ENCODE peak calls at places on chromosome 1, in five cellular contexts. F, X, Z, P and A are unnamed samples.

GRCh38 chr1:245310605-245311531 is 156.1 kb downstream of the KIF26B start:
- DNase-seq in X (peak; percentile 50), F (peak; percentile 58), P (no peak), Z (no peak), A (no peak)

GRCh38 chr1:220708244-220708643 is 18.1 kb downstream of the C1orf115 start:
- DNase-seq in F (no peak), X (no peak), P (no peak), Z (no peak), A (no peak)

GRCh38 chr1:171616586-171616985 is 5.5 kb upstream of the MYOCOS start:
- DNase-seq in P (no peak), Z (no peak), X (no peak), F (no peak), A (no peak)

GRCh38 chr1:200139661-200140250 is 112.2 kb downstream of the NR5A2 start:
- DNase-seq in Z (peak; percentile 15), X (peak; percentile 74), P (no peak), F (peak; percentile 81), A (no peak)

GRCh38 chr1:58447047-58447446 is 99.5 kb downstream of the OMA1 start:
- DNase-seq in F (no peak), P (no peak), Z (no peak), X (peak; percentile 33), A (no peak)

GRCh38 chr1:101742513-101742912 is 254.2 kb downstream of the OLFM3 start:
- DNase-seq in F (no peak), X (no peak), P (no peak), Z (no peak), A (no peak)

GRCh38 chr1:212777166-212777565 is 14.4 kb downstream of the NSL1 start:
- DNase-seq in P (no peak), Z (no peak), X (no peak), F (no peak), A (no peak)

GRCh38 chr1:67811816-67812215 is 21.5 kb downstream of the GNG12 start:
- DNase-seq in F (no peak), X (no peak), P (no peak), Z (no peak), A (no peak)

GRCh38 chr1:31441558-31441957 is 28.5 kb downstream of the SERINC2 start:
- DNase-seq in F (no peak), Z (no peak), X (no peak), P (no peak), A (no peak)
- H3K4me1 ChIP-seq in F (no peaks in the 10 kb centered on the region), Z (no peaks in the 10 kb centered on the region), X (no peaks in the 10 kb centered on the region), P (no peaks in the 10 kb centered on the region), A (no peaks in the 10 kb centered on the region)

DNA sequence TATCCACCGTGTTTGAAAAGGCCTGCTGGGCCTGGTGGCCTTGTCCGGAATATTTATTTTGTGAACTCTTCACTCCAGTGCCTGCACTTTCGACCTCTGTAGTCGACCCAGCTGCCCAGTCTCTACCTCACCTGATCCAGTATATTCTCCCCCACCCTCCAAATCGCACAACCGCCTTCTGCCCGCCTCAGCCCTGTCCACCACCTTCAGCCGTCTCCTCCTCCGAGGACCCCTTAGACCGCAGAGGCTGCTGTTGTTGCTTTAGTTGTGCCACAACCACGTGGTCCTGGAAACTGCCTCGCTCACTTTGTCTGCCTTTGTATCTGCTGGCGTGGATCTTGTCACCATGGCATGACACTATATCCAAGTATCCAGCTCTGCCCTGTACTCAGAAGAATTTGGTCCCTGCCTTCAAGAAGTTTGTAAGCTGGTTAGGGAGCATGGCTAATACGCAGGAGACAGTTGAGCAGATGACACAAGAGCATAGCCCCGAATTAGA is 1.4 kb downstream of the PHGDH start:
- DNase-seq in X (peak; percentile 36), P (peak; percentile 28), Z (no peak), F (peak; percentile 67), A (no peak)
- H3K4me3 ChIP-seq in X (peak overlapping the region; percentile 83), P (peak overlapping the region; percentile 63), Z (peak overlapping the region; percentile 92), F (peak overlapping the region; percentile 92), A (no peak overlapping the region)

GRCh38 chr1:151309851-151310323 is 17.3 kb downstream of the PI4KB start:
- DNase-seq in P (peak; percentile 60), F (no peak), X (peak; percentile 63), Z (no peak), A (no peak)

GRCh38 chr1:151310986-151311385 is 16.2 kb downstream of the PI4KB start:
- DNase-seq in X (no peak), P (no peak), Z (no peak), F (peak; percentile 44), A (no peak)

GRCh38 chr1:151313501-151313900 is 13.7 kb downstream of the PI4KB start:
- DNase-seq in F (peak; percentile 58), Z (no peak), P (peak; percentile 58), X (no peak), A (peak; percentile 50)

GRCh38 chr1:151312439-151313225 is 14.6 kb downstream of the PI4KB start:
- DNase-seq in X (no peak), P (no peak), F (peak; percentile 57), Z (no peak), A (no peak)

GRCh38 chr1:151311589-151312331 is 15.5 kb downstream of the PI4KB start:
- DNase-seq in P (peak; percentile 85), Z (peak; percentile 53), F (peak; percentile 100), X (no peak), A (peak; percentile 92)
- H3K4me1 ChIP-seq in P (peaks cover 41% of the 10 kb centered on the region), Z (peaks cover 17% of the 10 kb centered on the region), F (peaks cover 44% of the 10 kb centered on the region), X (peaks cover 25% of the 10 kb centered on the region), A (peaks cover 61% of the 10 kb centered on the region)

GRCh38 chr1:40862008-40862863 is at the start of gene CITED4:
- DNase-seq in P (peak; percentile 97), F (peak; percentile 97), X (peak; percentile 99), Z (peak; percentile 97), A (peak; percentile 98)
- H3K4me3 ChIP-seq in P (peak within 1 kb of the TSS; percentile 93), F (peak within 1 kb of the TSS; percentile 69), X (peak within 1 kb of the TSS; percentile 60), Z (peak within 1 kb of the TSS; percentile 63), A (no peak within 1 kb of the TSS)

GRCh38 chr1:146001734-146002133 is 5.4 kb upstream of the TXNIP start:
- DNase-seq in P (no peak), X (no peak), F (no peak), Z (no peak), A (peak; percentile 23)
- H3K4me1 ChIP-seq in P (peaks cover 12% of the 10 kb centered on the region), X (peaks cover 21% of the 10 kb centered on the region), F (peaks cover 5% of the 10 kb centered on the region), Z (peaks cover 57% of the 10 kb centered on the region), A (peaks cover 37% of the 10 kb centered on the region)

DNA sequence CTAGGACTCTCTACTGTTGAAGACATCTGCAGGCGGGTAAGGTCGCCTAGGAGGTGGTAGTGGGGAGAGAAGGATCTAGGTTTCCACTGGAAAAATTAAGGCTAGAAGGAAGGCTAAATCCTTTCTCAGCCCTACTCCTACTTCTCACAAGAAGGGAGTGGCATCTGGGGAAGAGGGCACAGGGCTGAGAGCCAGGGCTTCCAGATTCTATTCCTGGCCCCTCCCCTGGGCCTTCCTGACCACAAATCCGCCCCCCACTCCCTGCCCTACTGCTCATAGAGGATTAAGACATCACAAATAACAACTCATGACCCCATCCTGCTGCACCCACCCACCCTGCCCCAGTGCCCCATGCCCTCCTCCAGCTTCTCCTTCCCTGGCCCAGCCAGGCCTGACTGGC is 2.5 kb downstream of the PHLDA3 start:
- DNase-seq in P (no peak), F (peak; percentile 68), X (no peak), Z (no peak), A (no peak)
- H3K4me3 ChIP-seq in P (peak overlapping the region; percentile 94), F (peak overlapping the region; percentile 100), X (no peak overlapping the region), Z (no peak overlapping the region), A (peak overlapping the region; percentile 79)

GRCh38 chr1:235073968-235074334 is 54.7 kb downstream of the TOMM20 start:
- DNase-seq in X (no peak), Z (no peak), P (no peak), F (no peak), A (no peak)

GRCh38 chr1:235074335-235075120 is 54.1 kb downstream of the TOMM20 start:
- DNase-seq in Z (peak; percentile 20), X (peak; percentile 70), P (peak; percentile 44), F (peak; percentile 95), A (no peak)

GRCh38 chr1:235075121-235075954 is 53.3 kb downstream of the TOMM20 start:
- DNase-seq in P (peak; percentile 76), Z (peak; percentile 41), X (no peak), F (peak; percentile 98), A (peak; percentile 49)

GRCh38 chr1:235072096-235072495 is 56.5 kb downstream of the TOMM20 start:
- DNase-seq in X (no peak), Z (no peak), F (no peak), P (no peak), A (no peak)

GRCh38 chr1:235073331-235073967 is 55.2 kb downstream of the TOMM20 start:
- DNase-seq in Z (no peak), F (peak; percentile 57), X (no peak), P (no peak), A (no peak)
- H3K4me1 ChIP-seq in Z (no peaks in the 10 kb centered on the region), F (peaks cover 50% of the 10 kb centered on the region), X (peaks cover 13% of the 10 kb centered on the region), P (peaks cover 7% of the 10 kb centered on the region), A (peaks cover 27% of the 10 kb centered on the region)

GRCh38 chr1:66271216-66271903 is 262.6 kb upstream of the SGIP1 start:
- DNase-seq in Z (peak; percentile 10), F (peak; percentile 99), X (peak; percentile 14), P (peak; percentile 86), A (peak; percentile 61)
- H3K4me3 ChIP-seq in Z (no peak overlapping the region), F (peak overlapping the region; percentile 62), X (no peak overlapping the region), P (no peak overlapping the region), A (no peak overlapping the region)